ENCODE peak calls at places on chromosome 5, in ten cellular contexts. One of them, this sample, is unnamed.

GRCh38 chr5:56569576-56569975 is 245.8 kb upstream of the MAP3K1 start:
- DNase-seq in islet precursor cell: no peak
- DNase-seq in body of pancreas: no peak
- DNase-seq in HTR-8/SVneo: peak; percentile 36
- DNase-seq in mesenchymal stem cell: peak; percentile 62
- DNase-seq in esophagus squamous epithelium: no peak
- DNase-seq in cardiac muscle cell: no peak
- DNase-seq in Kasumi-1: no peak
- DNase-seq in hippocampal formation: no peak
- DNase-seq in NCI-H774: no peak
- DNase-seq in this sample: no peak

GRCh38 chr5:115360036-115360685 is 63.7 kb upstream of the CCDC112 start:
- DNase-seq in Kasumi-1: no peak
- DNase-seq in mesenchymal stem cell: peak; percentile 73
- DNase-seq in HTR-8/SVneo: no peak
- DNase-seq in NCI-H774: no peak
- DNase-seq in esophagus squamous epithelium: no peak
- DNase-seq in cardiac muscle cell: no peak
- DNase-seq in body of pancreas: no peak
- DNase-seq in islet precursor cell: no peak
- DNase-seq in hippocampal formation: no peak
- DNase-seq in this sample: no peak

GRCh38 chr5:138967806-138968448 is 92.8 kb upstream of the LRRTM2 start:
- DNase-seq in hippocampal formation: no peak
- DNase-seq in mesenchymal stem cell: peak; percentile 49
- DNase-seq in body of pancreas: peak; percentile 87
- DNase-seq in HTR-8/SVneo: no peak
- DNase-seq in Kasumi-1: no peak
- DNase-seq in esophagus squamous epithelium: no peak
- DNase-seq in islet precursor cell: peak; percentile 44
- DNase-seq in NCI-H774: peak; percentile 58
- DNase-seq in cardiac muscle cell: no peak
- DNase-seq in this sample: no peak

GRCh38 chr5:54778783-54779182 is 206.6 kb downstream of the ESM1 start:
- DNase-seq in HTR-8/SVneo: no peak
- DNase-seq in NCI-H774: no peak
- DNase-seq in hippocampal formation: no peak
- DNase-seq in cardiac muscle cell: no peak
- DNase-seq in mesenchymal stem cell: no peak
- DNase-seq in body of pancreas: no peak
- DNase-seq in Kasumi-1: no peak
- DNase-seq in esophagus squamous epithelium: no peak
- DNase-seq in islet precursor cell: peak; percentile 62
- DNase-seq in this sample: no peak

GRCh38 chr5:172586118-172587060 is 54.7 kb upstream of the NEURL1B start:
- DNase-seq in NCI-H774: no peak
- DNase-seq in body of pancreas: no peak
- DNase-seq in cardiac muscle cell: peak; percentile 40
- DNase-seq in Kasumi-1: no peak
- DNase-seq in HTR-8/SVneo: no peak
- DNase-seq in hippocampal formation: no peak
- DNase-seq in islet precursor cell: no peak
- DNase-seq in mesenchymal stem cell: no peak
- DNase-seq in esophagus squamous epithelium: no peak
- DNase-seq in this sample: no peak

GRCh38 chr5:140131967-140132409 is 6.3 kb downstream of the IGIP start:
- DNase-seq in mesenchymal stem cell: peak; percentile 64
- DNase-seq in islet precursor cell: no peak
- DNase-seq in body of pancreas: peak; percentile 59
- DNase-seq in HTR-8/SVneo: peak; percentile 62
- DNase-seq in esophagus squamous epithelium: no peak
- DNase-seq in hippocampal formation: no peak
- DNase-seq in cardiac muscle cell: no peak
- DNase-seq in Kasumi-1: peak; percentile 55
- DNase-seq in NCI-H774: no peak
- DNase-seq in this sample: peak; percentile 61

GRCh38 chr5:40405230-40405629 is 274.5 kb upstream of the PTGER4 start:
- DNase-seq in esophagus squamous epithelium: no peak
- DNase-seq in islet precursor cell: no peak
- DNase-seq in mesenchymal stem cell: peak; percentile 50
- DNase-seq in HTR-8/SVneo: no peak
- DNase-seq in hippocampal formation: no peak
- DNase-seq in cardiac muscle cell: no peak
- DNase-seq in Kasumi-1: no peak
- DNase-seq in NCI-H774: no peak
- DNase-seq in body of pancreas: no peak
- DNase-seq in this sample: no peak

GRCh38 chr5:91058575-91058974 is 324.5 kb downstream of the ARRDC3 start:
- DNase-seq in islet precursor cell: peak; percentile 56
- DNase-seq in cardiac muscle cell: no peak
- DNase-seq in mesenchymal stem cell: no peak
- DNase-seq in body of pancreas: no peak
- DNase-seq in esophagus squamous epithelium: no peak
- DNase-seq in NCI-H774: peak; percentile 58
- DNase-seq in Kasumi-1: no peak
- DNase-seq in HTR-8/SVneo: no peak
- DNase-seq in hippocampal formation: no peak
- DNase-seq in this sample: no peak

GRCh38 chr5:36703245-36703860 is 96.9 kb downstream of the SLC1A3 start:
- DNase-seq in HTR-8/SVneo: no peak
- DNase-seq in NCI-H774: no peak
- DNase-seq in mesenchymal stem cell: no peak
- DNase-seq in esophagus squamous epithelium: no peak
- DNase-seq in cardiac muscle cell: no peak
- DNase-seq in islet precursor cell: peak; percentile 16
- DNase-seq in Kasumi-1: no peak
- DNase-seq in hippocampal formation: no peak
- DNase-seq in body of pancreas: no peak
- DNase-seq in this sample: peak; percentile 49

GRCh38 chr5:181261320-181262085 is 560 bp upstream of the TRIM52 start:
- DNase-seq in cardiac muscle cell: peak; percentile 81
- DNase-seq in HTR-8/SVneo: peak; percentile 51
- DNase-seq in body of pancreas: peak; percentile 66
- DNase-seq in mesenchymal stem cell: peak; percentile 83
- DNase-seq in NCI-H774: no peak
- DNase-seq in islet precursor cell: peak; percentile 88
- DNase-seq in Kasumi-1: no peak
- DNase-seq in esophagus squamous epithelium: no peak
- DNase-seq in hippocampal formation: no peak
- DNase-seq in this sample: no peak

GRCh38 chr5:147057051-147057450 is 177.8 kb upstream of the STK32A start:
- DNase-seq in NCI-H774: no peak
- DNase-seq in hippocampal formation: no peak
- DNase-seq in body of pancreas: no peak
- DNase-seq in esophagus squamous epithelium: no peak
- DNase-seq in cardiac muscle cell: no peak
- DNase-seq in islet precursor cell: no peak
- DNase-seq in mesenchymal stem cell: no peak
- DNase-seq in HTR-8/SVneo: no peak
- DNase-seq in Kasumi-1: no peak
- DNase-seq in this sample: no peak

GRCh38 chr5:32506251-32506661 is 61.7 kb upstream of the ZFR start:
- DNase-seq in Kasumi-1: no peak
- DNase-seq in HTR-8/SVneo: no peak
- DNase-seq in mesenchymal stem cell: no peak
- DNase-seq in NCI-H774: peak; percentile 39
- DNase-seq in cardiac muscle cell: no peak
- DNase-seq in body of pancreas: no peak
- DNase-seq in hippocampal formation: peak; percentile 4
- DNase-seq in islet precursor cell: no peak
- DNase-seq in esophagus squamous epithelium: no peak
- DNase-seq in this sample: no peak

GRCh38 chr5:159047081-159047480 is 52.6 kb downstream of the EBF1 start:
- DNase-seq in NCI-H774: no peak
- DNase-seq in body of pancreas: no peak
- DNase-seq in islet precursor cell: no peak
- DNase-seq in mesenchymal stem cell: peak; percentile 41
- DNase-seq in Kasumi-1: no peak
- DNase-seq in hippocampal formation: no peak
- DNase-seq in esophagus squamous epithelium: no peak
- DNase-seq in HTR-8/SVneo: no peak
- DNase-seq in cardiac muscle cell: no peak
- DNase-seq in this sample: no peak

GRCh38 chr5:124841829-124842712 is 95.6 kb upstream of the ZNF608 start:
- DNase-seq in hippocampal formation: no peak
- DNase-seq in Kasumi-1: no peak
- DNase-seq in esophagus squamous epithelium: no peak
- DNase-seq in HTR-8/SVneo: no peak
- DNase-seq in islet precursor cell: no peak
- DNase-seq in NCI-H774: no peak
- DNase-seq in mesenchymal stem cell: no peak
- DNase-seq in cardiac muscle cell: no peak
- DNase-seq in body of pancreas: no peak
- DNase-seq in this sample: peak; percentile 25

GRCh38 chr5:178083942-178084341 is 29.4 kb upstream of the N4BP3 start:
- DNase-seq in HTR-8/SVneo: no peak
- DNase-seq in Kasumi-1: no peak
- DNase-seq in body of pancreas: no peak
- DNase-seq in cardiac muscle cell: no peak
- DNase-seq in mesenchymal stem cell: no peak
- DNase-seq in hippocampal formation: no peak
- DNase-seq in NCI-H774: no peak
- DNase-seq in islet precursor cell: peak; percentile 59
- DNase-seq in esophagus squamous epithelium: no peak
- DNase-seq in this sample: no peak

GRCh38 chr5:96626956-96627355 is 35.2 kb upstream of the CAST start:
- DNase-seq in islet precursor cell: no peak
- DNase-seq in body of pancreas: no peak
- DNase-seq in HTR-8/SVneo: no peak
- DNase-seq in Kasumi-1: no peak
- DNase-seq in esophagus squamous epithelium: no peak
- DNase-seq in cardiac muscle cell: no peak
- DNase-seq in mesenchymal stem cell: peak; percentile 70
- DNase-seq in NCI-H774: no peak
- DNase-seq in hippocampal formation: no peak
- DNase-seq in this sample: peak; percentile 67

GRCh38 chr5:1013948-1014301 is 5.3 kb downstream of the NKD2 start:
- DNase-seq in Kasumi-1: no peak
- DNase-seq in cardiac muscle cell: no peak
- DNase-seq in NCI-H774: no peak
- DNase-seq in body of pancreas: no peak
- DNase-seq in esophagus squamous epithelium: no peak
- DNase-seq in islet precursor cell: no peak
- DNase-seq in HTR-8/SVneo: no peak
- DNase-seq in hippocampal formation: no peak
- DNase-seq in mesenchymal stem cell: no peak
- DNase-seq in this sample: no peak

GRCh38 chr5:157994906-157995519 is 136.1 kb upstream of the CLINT1 start:
- DNase-seq in mesenchymal stem cell: peak; percentile 66
- DNase-seq in Kasumi-1: peak; percentile 63
- DNase-seq in cardiac muscle cell: peak; percentile 86
- DNase-seq in body of pancreas: peak; percentile 69
- DNase-seq in hippocampal formation: peak; percentile 23
- DNase-seq in esophagus squamous epithelium: no peak
- DNase-seq in NCI-H774: peak; percentile 52
- DNase-seq in HTR-8/SVneo: peak; percentile 80
- DNase-seq in islet precursor cell: peak; percentile 90
- DNase-seq in this sample: peak; percentile 27

GRCh38 chr5:26232706-26233105 is 805.7 kb downstream of the CDH9 start:
- DNase-seq in esophagus squamous epithelium: no peak
- DNase-seq in mesenchymal stem cell: no peak
- DNase-seq in islet precursor cell: no peak
- DNase-seq in Kasumi-1: no peak
- DNase-seq in cardiac muscle cell: no peak
- DNase-seq in hippocampal formation: no peak
- DNase-seq in HTR-8/SVneo: no peak
- DNase-seq in body of pancreas: no peak
- DNase-seq in NCI-H774: no peak
- DNase-seq in this sample: no peak

GRCh38 chr5:38600334-38601045 is 44.0 kb upstream of the LIFR start:
- DNase-seq in hippocampal formation: no peak
- DNase-seq in esophagus squamous epithelium: no peak
- DNase-seq in HTR-8/SVneo: no peak
- DNase-seq in Kasumi-1: no peak
- DNase-seq in cardiac muscle cell: no peak
- DNase-seq in islet precursor cell: no peak
- DNase-seq in mesenchymal stem cell: peak; percentile 45
- DNase-seq in body of pancreas: no peak
- DNase-seq in NCI-H774: no peak
- DNase-seq in this sample: no peak

GRCh38 chr5:141384471-141385267 is 2.1 kb downstream of the PCDHGA7 start:
- DNase-seq in NCI-H774: no peak
- DNase-seq in esophagus squamous epithelium: no peak
- DNase-seq in Kasumi-1: no peak
- DNase-seq in islet precursor cell: no peak
- DNase-seq in hippocampal formation: no peak
- DNase-seq in body of pancreas: no peak
- DNase-seq in cardiac muscle cell: no peak
- DNase-seq in HTR-8/SVneo: no peak
- DNase-seq in mesenchymal stem cell: no peak
- DNase-seq in this sample: no peak

GRCh38 chr5:110055301-110055700 is 365.6 kb downstream of the MAN2A1 start:
- DNase-seq in hippocampal formation: no peak
- DNase-seq in NCI-H774: no peak
- DNase-seq in esophagus squamous epithelium: no peak
- DNase-seq in body of pancreas: no peak
- DNase-seq in islet precursor cell: no peak
- DNase-seq in Kasumi-1: peak; percentile 45
- DNase-seq in cardiac muscle cell: no peak
- DNase-seq in HTR-8/SVneo: no peak
- DNase-seq in mesenchymal stem cell: peak; percentile 27
- DNase-seq in this sample: no peak

This sample was measured in AG09319.